ENCODE peak calls at places on chromosomes 11 and 22, in five cellular contexts. G is IMR-90, Q is fibroblast of lung, V is colonic mucosa, W is GM23338. J is an unnamed sample.

GRCh38 chr11:69250503-69251393 is 43.2 kb upstream of the MYEOV start:
- DNase-seq in W (no peak), V (no peak), G (no peak), Q (no peak), J (no peak)

GRCh38 chr11:46916669-46917108 is 1.7 kb downstream of the LRP4 start:
- DNase-seq in G (peak), V (peak), Q (peak), W (peak), J (no peak)

GRCh38 chr11:304915-305833 is 2.4 kb upstream of the IFITM2 start:
- DNase-seq in W (peak), V (peak), G (peak), Q (peak), J (peak)

GRCh38 chr11:81596709-81597108 is 1137.0 kb downstream of the FAM181B start:
- DNase-seq in Q (no peak), G (no peak), W (no peak), V (no peak), J (no peak)

GRCh38 chr11:48207881-48208280 is 8.7 kb upstream of the OR4B1 start:
- DNase-seq in V (no peak), G (no peak), W (no peak), Q (no peak), J (no peak)

GRCh38 chr11:978781-979180 is 53.1 kb downstream of the AP2A2 start:
- DNase-seq in W (no peak), Q (no peak), V (no peak), G (no peak), J (no peak)

GRCh38 chr22:46749682-46750529 is 11.9 kb upstream of the CERK start:
- DNase-seq in W (no peak), V (no peak), Q (no peak), G (no peak), J (no peak)

GRCh38 chr11:16859651-16860050 is 121.2 kb downstream of the C11orf58 start:
- DNase-seq in V (no peak), W (no peak), G (no peak), Q (no peak), J (no peak)

GRCh38 chr22:30324008-30324730 is 2.6 kb downstream of the TBC1D10A start:
- DNase-seq in V (no peak), Q (peak), W (no peak), G (peak), J (no peak)

GRCh38 chr11:68010058-68011041 is at the start of gene ALDH3B1:
- DNase-seq in V (peak), W (peak), G (peak), Q (peak), J (peak)

GRCh38 chr11:68011046-68011943 is 1.2 kb downstream of the ALDH3B1 start:
- DNase-seq in Q (peak), W (no peak), G (no peak), V (no peak), J (no peak)

GRCh38 chr11:68008381-68009337 is 1.5 kb upstream of the ALDH3B1 start:
- DNase-seq in V (peak), Q (no peak), W (no peak), G (no peak), J (no peak)

GRCh38 chr11:68007498-68008380 is 2.4 kb upstream of the ALDH3B1 start:
- DNase-seq in G (no peak), Q (no peak), W (no peak), V (no peak), J (no peak)

GRCh38 chr11:68009391-68010000 is 631 bp upstream of the ALDH3B1 start:
- DNase-seq in Q (peak), V (no peak), G (peak), W (peak), J (no peak)
- TF ChIP-seq CTCF in Q (no peak), V (no peak), G (peak), W (peak), J (no peak)

DNA sequence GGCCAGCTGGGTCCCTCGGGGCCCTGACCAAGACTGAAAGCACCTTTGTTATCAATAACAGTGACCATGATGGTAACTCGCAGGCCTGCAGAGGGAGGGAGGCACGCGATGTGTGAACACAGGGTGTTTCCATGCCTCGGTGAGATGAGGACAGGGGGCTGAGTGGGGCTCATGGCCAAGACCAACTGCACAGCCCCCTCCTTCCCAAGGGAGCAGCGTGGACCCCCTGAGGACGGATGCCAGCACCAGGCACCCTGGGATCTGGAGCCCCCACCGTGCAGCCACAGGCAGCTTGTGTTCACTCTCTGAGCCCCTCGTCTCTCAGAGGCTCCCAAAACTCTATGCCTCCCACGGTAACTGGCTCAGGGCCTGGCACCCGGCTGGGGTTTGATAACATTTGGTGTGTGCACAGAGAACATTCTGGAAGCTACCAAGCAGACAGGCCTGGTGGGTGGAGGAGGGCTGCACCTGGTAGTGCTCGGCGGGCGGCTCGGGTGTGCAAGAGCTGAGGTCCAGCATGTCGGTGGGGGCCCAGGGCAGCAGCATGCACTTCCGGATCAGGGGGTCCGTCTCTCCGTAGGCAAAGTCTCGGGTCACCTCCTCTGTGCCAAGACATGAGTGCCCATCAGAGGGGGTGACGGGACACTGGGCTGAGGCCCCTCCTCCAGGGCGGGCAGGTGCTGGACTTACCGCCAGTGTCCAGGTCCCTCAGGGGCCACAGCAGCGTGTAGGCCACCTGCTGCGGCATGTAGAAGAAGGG is 7.6 kb downstream of the TTLL12 start:
- DNase-seq in G (no peak), W (no peak), Q (no peak), V (no peak), J (no peak)
- TF ChIP-seq CTCF in G (no peak), W (no peak), Q (no peak), V (no peak), J (no peak)

GRCh38 chr11:34165786-34166557 is 60.5 kb downstream of the NAT10 start:
- DNase-seq in G (no peak), W (peak), V (no peak), Q (no peak), J (no peak)
- TF ChIP-seq CTCF in G (no peak), W (no peak), V (no peak), Q (no peak), J (no peak)

DNA sequence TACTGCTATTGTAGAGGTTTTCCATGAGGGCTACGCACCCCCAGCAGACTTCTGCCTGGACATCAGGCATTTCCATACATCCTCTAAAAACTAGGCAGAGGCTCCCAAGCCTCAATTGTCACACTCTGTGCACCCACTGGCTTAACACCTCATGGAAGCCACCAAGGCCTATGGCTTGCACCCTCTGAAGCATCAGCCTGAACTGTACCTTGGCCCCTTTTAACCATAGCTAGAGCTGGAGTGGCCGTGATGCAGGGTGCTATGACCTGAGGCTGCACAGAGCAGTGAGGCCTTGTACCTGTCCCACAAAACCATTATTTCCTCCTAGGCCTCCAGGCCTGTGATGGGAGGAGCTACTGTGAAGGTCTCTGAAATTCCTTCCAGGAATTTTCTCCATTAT is 33.9 kb downstream of the AAMDC start:
- DNase-seq in G (no peak), V (no peak), Q (no peak), W (peak), J (no peak)
- TF ChIP-seq CTCF in G (no peak), V (no peak), Q (no peak), W (no peak), J (no peak)

DNA sequence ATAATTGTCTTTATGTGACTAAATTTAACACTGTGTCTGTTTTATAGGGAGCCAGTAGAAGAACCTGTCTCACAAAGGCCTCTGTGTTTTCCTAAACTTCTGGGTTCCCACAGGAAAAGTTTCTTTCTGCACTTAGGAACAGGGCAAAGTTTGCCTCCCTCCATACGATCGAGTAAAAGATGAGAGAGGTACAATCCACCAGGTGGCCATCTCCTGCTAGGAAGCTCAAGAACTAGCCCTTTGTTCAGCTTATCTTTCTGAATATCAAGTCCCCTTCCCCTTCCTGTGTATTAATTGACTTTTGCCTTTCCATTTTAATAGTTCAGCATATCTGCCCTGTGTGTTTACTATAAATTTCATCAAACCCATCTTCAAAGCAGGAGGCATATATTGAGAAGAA is 18.0 kb downstream of the CSNK2A3 start:
- DNase-seq in W (peak), V (no peak), Q (no peak), G (no peak), J (no peak)
- TF ChIP-seq CTCF in W (peak), V (no peak), Q (no peak), G (no peak), J (no peak)

GRCh38 chr11:93736129-93736528 is 5.2 kb downstream of the TAF1D start:
- DNase-seq in W (no peak), G (peak), V (no peak), Q (no peak), J (no peak)
- TF ChIP-seq CTCF in W (no peak), G (no peak), V (no peak), Q (no peak), J (no peak)

DNA sequence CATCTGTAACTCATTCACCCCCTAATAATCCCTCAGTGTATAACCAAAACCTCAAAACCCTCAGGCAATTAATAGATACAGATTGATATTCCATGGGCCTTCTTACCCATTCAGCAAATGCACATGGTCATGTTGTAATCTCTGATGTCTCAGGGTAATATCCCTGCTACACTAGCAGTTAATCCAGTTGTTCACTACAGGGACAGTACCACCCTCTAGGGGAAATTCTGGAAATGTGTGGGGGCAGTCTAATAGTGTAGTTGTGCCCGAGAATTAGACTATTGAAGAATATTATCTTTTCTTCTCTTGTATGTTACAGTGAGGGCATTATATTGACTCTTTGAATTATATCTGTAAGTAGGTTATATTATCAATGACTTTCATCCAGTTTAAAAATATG is 175.4 kb downstream of the CWF19L2 start:
- DNase-seq in G (no peak), Q (no peak), W (no peak), V (no peak), J (no peak)
- TF ChIP-seq CTCF in G (no peak), Q (no peak), W (peak), V (no peak), J (no peak)

GRCh38 chr11:77814848-77815247 is 5.7 kb downstream of the RSF1 start:
- DNase-seq in V (no peak), G (no peak), W (no peak), Q (no peak), J (no peak)

GRCh38 chr11:77815459-77815858 is 5.1 kb downstream of the RSF1 start:
- DNase-seq in G (no peak), V (no peak), W (no peak), Q (no peak), J (no peak)

GRCh38 chr11:77813256-77813655 is 7.3 kb downstream of the RSF1 start:
- DNase-seq in W (no peak), G (peak), Q (peak), V (no peak), J (no peak)
- TF ChIP-seq CTCF in W (no peak), G (no peak), Q (no peak), V (no peak), J (no peak)

GRCh38 chr22:20858615-20859416 is at the start of the genes PI4KA and SNAP29:
- DNase-seq in Q (peak), V (peak), G (peak), W (peak), J (peak)
- TF ChIP-seq CTCF in Q (no peak), V (no peak), G (no peak), W (no peak), J (no peak)

GRCh38 chr11:2398664-2399355 is 1.7 kb upstream of the TSSC4 start:
- DNase-seq in G (no peak), W (no peak), Q (no peak), V (no peak), J (no peak)
- TF ChIP-seq CTCF in G (no peak), W (no peak), Q (no peak), V (no peak), J (no peak)

J was measured in omental fat pad.